ENCODE peak calls at places on chromosomes 2 and 18, in eight cellular contexts. One of them, this sample, is unnamed.

GRCh38 chr2:178804791-178805190 is 2.4 kb downstream of the TTN start:
- DNase-seq in glutamatergic neuron: no peak
- DNase-seq in T-helper 17 cell: no peak
- DNase-seq in GM12865: peak; percentile 18
- DNase-seq in NCI-H446 treated with DMSO at 0.1 percent for 48 hours: no peak
- DNase-seq in activated naive CD8-positive, alpha-beta T cell treated with anti-CD3 and anti-CD28 coated beads, Interleukin-2, amount 50 U/mL, for 24 hours: no peak
- DNase-seq in A172: peak; percentile 37
- DNase-seq in stimulated activated CD4-positive, alpha-beta T cell treated with anti-CD3 and anti-CD28 coated beads, Interleukin-1b, Interleukin-23, amount 100 ng/mL, for 4 hours: no peak
- DNase-seq in this sample: no peak

GRCh38 chr2:78127428-78127827 is 605.3 kb upstream of the LRRTM4 start:
- DNase-seq in glutamatergic neuron: no peak
- DNase-seq in T-helper 17 cell: no peak
- DNase-seq in GM12865: no peak
- DNase-seq in NCI-H446 treated with DMSO at 0.1 percent for 48 hours: no peak
- DNase-seq in activated naive CD8-positive, alpha-beta T cell treated with anti-CD3 and anti-CD28 coated beads, Interleukin-2, amount 50 U/mL, for 24 hours: no peak
- DNase-seq in A172: no peak
- DNase-seq in stimulated activated CD4-positive, alpha-beta T cell treated with anti-CD3 and anti-CD28 coated beads, Interleukin-1b, Interleukin-23, amount 100 ng/mL, for 4 hours: no peak
- DNase-seq in this sample: no peak

GRCh38 chr2:23566236-23567142 is 181.5 kb downstream of the KLHL29 start:
- DNase-seq in glutamatergic neuron: peak; percentile 62
- DNase-seq in T-helper 17 cell: no peak
- DNase-seq in GM12865: peak; percentile 25
- DNase-seq in NCI-H446 treated with DMSO at 0.1 percent for 48 hours: no peak
- DNase-seq in activated naive CD8-positive, alpha-beta T cell treated with anti-CD3 and anti-CD28 coated beads, Interleukin-2, amount 50 U/mL, for 24 hours: peak; percentile 31
- DNase-seq in A172: peak; percentile 32
- DNase-seq in stimulated activated CD4-positive, alpha-beta T cell treated with anti-CD3 and anti-CD28 coated beads, Interleukin-1b, Interleukin-23, amount 100 ng/mL, for 4 hours: no peak
- DNase-seq in this sample: no peak

GRCh38 chr2:113273031-113273551 is 5.6 kb downstream of the PAX8 start:
- DNase-seq in glutamatergic neuron: peak; percentile 38
- DNase-seq in T-helper 17 cell: no peak
- DNase-seq in GM12865: peak; percentile 26
- DNase-seq in NCI-H446 treated with DMSO at 0.1 percent for 48 hours: no peak
- DNase-seq in activated naive CD8-positive, alpha-beta T cell treated with anti-CD3 and anti-CD28 coated beads, Interleukin-2, amount 50 U/mL, for 24 hours: no peak
- DNase-seq in A172: no peak
- DNase-seq in stimulated activated CD4-positive, alpha-beta T cell treated with anti-CD3 and anti-CD28 coated beads, Interleukin-1b, Interleukin-23, amount 100 ng/mL, for 4 hours: no peak
- DNase-seq in this sample: no peak

GRCh38 chr2:96608459-96609455 is 29.4 kb downstream of the KANSL3 start:
- DNase-seq in glutamatergic neuron: no peak
- DNase-seq in T-helper 17 cell: no peak
- DNase-seq in GM12865: peak; percentile 7
- DNase-seq in NCI-H446 treated with DMSO at 0.1 percent for 48 hours: no peak
- DNase-seq in activated naive CD8-positive, alpha-beta T cell treated with anti-CD3 and anti-CD28 coated beads, Interleukin-2, amount 50 U/mL, for 24 hours: no peak
- DNase-seq in A172: peak; percentile 95
- DNase-seq in stimulated activated CD4-positive, alpha-beta T cell treated with anti-CD3 and anti-CD28 coated beads, Interleukin-1b, Interleukin-23, amount 100 ng/mL, for 4 hours: no peak
- DNase-seq in this sample: no peak

GRCh38 chr18:49723648-49724180 is 89.6 kb downstream of the ACAA2 start:
- DNase-seq in glutamatergic neuron: no peak
- DNase-seq in T-helper 17 cell: no peak
- DNase-seq in GM12865: peak; percentile 45
- DNase-seq in NCI-H446 treated with DMSO at 0.1 percent for 48 hours: no peak
- DNase-seq in activated naive CD8-positive, alpha-beta T cell treated with anti-CD3 and anti-CD28 coated beads, Interleukin-2, amount 50 U/mL, for 24 hours: peak; percentile 42
- DNase-seq in A172: peak; percentile 90
- DNase-seq in stimulated activated CD4-positive, alpha-beta T cell treated with anti-CD3 and anti-CD28 coated beads, Interleukin-1b, Interleukin-23, amount 100 ng/mL, for 4 hours: no peak
- DNase-seq in this sample: no peak

GRCh38 chr18:54466248-54467005 is 108.7 kb downstream of the C18orf54 start:
- DNase-seq in glutamatergic neuron: no peak
- DNase-seq in T-helper 17 cell: no peak
- DNase-seq in GM12865: peak; percentile 9
- DNase-seq in NCI-H446 treated with DMSO at 0.1 percent for 48 hours: no peak
- DNase-seq in activated naive CD8-positive, alpha-beta T cell treated with anti-CD3 and anti-CD28 coated beads, Interleukin-2, amount 50 U/mL, for 24 hours: no peak
- DNase-seq in A172: no peak
- DNase-seq in stimulated activated CD4-positive, alpha-beta T cell treated with anti-CD3 and anti-CD28 coated beads, Interleukin-1b, Interleukin-23, amount 100 ng/mL, for 4 hours: no peak
- DNase-seq in this sample: no peak

GRCh38 chr2:148130571-148130970 is 109.7 kb downstream of the MBD5 start:
- DNase-seq in glutamatergic neuron: no peak
- DNase-seq in T-helper 17 cell: no peak
- DNase-seq in GM12865: no peak
- DNase-seq in NCI-H446 treated with DMSO at 0.1 percent for 48 hours: no peak
- DNase-seq in activated naive CD8-positive, alpha-beta T cell treated with anti-CD3 and anti-CD28 coated beads, Interleukin-2, amount 50 U/mL, for 24 hours: no peak
- DNase-seq in A172: peak; percentile 10
- DNase-seq in stimulated activated CD4-positive, alpha-beta T cell treated with anti-CD3 and anti-CD28 coated beads, Interleukin-1b, Interleukin-23, amount 100 ng/mL, for 4 hours: no peak
- DNase-seq in this sample: no peak

GRCh38 chr18:58787750-58788149 is 76.9 kb upstream of the ZNF532 start:
- DNase-seq in glutamatergic neuron: no peak
- DNase-seq in T-helper 17 cell: no peak
- DNase-seq in GM12865: no peak
- DNase-seq in NCI-H446 treated with DMSO at 0.1 percent for 48 hours: no peak
- DNase-seq in activated naive CD8-positive, alpha-beta T cell treated with anti-CD3 and anti-CD28 coated beads, Interleukin-2, amount 50 U/mL, for 24 hours: no peak
- DNase-seq in A172: no peak
- DNase-seq in stimulated activated CD4-positive, alpha-beta T cell treated with anti-CD3 and anti-CD28 coated beads, Interleukin-1b, Interleukin-23, amount 100 ng/mL, for 4 hours: no peak
- DNase-seq in this sample: no peak

GRCh38 chr2:200252661-200253067 is 53.8 kb upstream of the SPATS2L start:
- DNase-seq in glutamatergic neuron: no peak
- DNase-seq in T-helper 17 cell: no peak
- DNase-seq in GM12865: no peak
- DNase-seq in NCI-H446 treated with DMSO at 0.1 percent for 48 hours: no peak
- DNase-seq in activated naive CD8-positive, alpha-beta T cell treated with anti-CD3 and anti-CD28 coated beads, Interleukin-2, amount 50 U/mL, for 24 hours: no peak
- DNase-seq in A172: no peak
- DNase-seq in stimulated activated CD4-positive, alpha-beta T cell treated with anti-CD3 and anti-CD28 coated beads, Interleukin-1b, Interleukin-23, amount 100 ng/mL, for 4 hours: no peak
- DNase-seq in this sample: no peak

GRCh38 chr2:199814084-199814844 is 36.7 kb downstream of the FTCDNL1 start:
- DNase-seq in glutamatergic neuron: no peak
- DNase-seq in T-helper 17 cell: no peak
- DNase-seq in GM12865: peak; percentile 2
- DNase-seq in NCI-H446 treated with DMSO at 0.1 percent for 48 hours: no peak
- DNase-seq in activated naive CD8-positive, alpha-beta T cell treated with anti-CD3 and anti-CD28 coated beads, Interleukin-2, amount 50 U/mL, for 24 hours: no peak
- DNase-seq in A172: no peak
- DNase-seq in stimulated activated CD4-positive, alpha-beta T cell treated with anti-CD3 and anti-CD28 coated beads, Interleukin-1b, Interleukin-23, amount 100 ng/mL, for 4 hours: no peak
- DNase-seq in this sample: no peak

GRCh38 chr2:216856666-216857065 is 3.2 kb downstream of the TNP1 start:
- DNase-seq in glutamatergic neuron: no peak
- DNase-seq in T-helper 17 cell: no peak
- DNase-seq in GM12865: no peak
- DNase-seq in NCI-H446 treated with DMSO at 0.1 percent for 48 hours: no peak
- DNase-seq in activated naive CD8-positive, alpha-beta T cell treated with anti-CD3 and anti-CD28 coated beads, Interleukin-2, amount 50 U/mL, for 24 hours: no peak
- DNase-seq in A172: no peak
- DNase-seq in stimulated activated CD4-positive, alpha-beta T cell treated with anti-CD3 and anti-CD28 coated beads, Interleukin-1b, Interleukin-23, amount 100 ng/mL, for 4 hours: no peak
- DNase-seq in this sample: no peak

GRCh38 chr18:23587220-23587642 is 925 bp upstream of the NPC1 start:
- DNase-seq in glutamatergic neuron: no peak
- DNase-seq in T-helper 17 cell: no peak
- DNase-seq in GM12865: peak; percentile 8
- DNase-seq in NCI-H446 treated with DMSO at 0.1 percent for 48 hours: no peak
- DNase-seq in activated naive CD8-positive, alpha-beta T cell treated with anti-CD3 and anti-CD28 coated beads, Interleukin-2, amount 50 U/mL, for 24 hours: no peak
- DNase-seq in A172: no peak
- DNase-seq in stimulated activated CD4-positive, alpha-beta T cell treated with anti-CD3 and anti-CD28 coated beads, Interleukin-1b, Interleukin-23, amount 100 ng/mL, for 4 hours: no peak
- DNase-seq in this sample: no peak

GRCh38 chr18:45255142-45255890 is 360.0 kb upstream of the SLC14A2 start:
- DNase-seq in glutamatergic neuron: no peak
- DNase-seq in T-helper 17 cell: no peak
- DNase-seq in GM12865: no peak
- DNase-seq in NCI-H446 treated with DMSO at 0.1 percent for 48 hours: no peak
- DNase-seq in activated naive CD8-positive, alpha-beta T cell treated with anti-CD3 and anti-CD28 coated beads, Interleukin-2, amount 50 U/mL, for 24 hours: no peak
- DNase-seq in A172: peak; percentile 71
- DNase-seq in stimulated activated CD4-positive, alpha-beta T cell treated with anti-CD3 and anti-CD28 coated beads, Interleukin-1b, Interleukin-23, amount 100 ng/mL, for 4 hours: no peak
- DNase-seq in this sample: no peak

GRCh38 chr2:40488101-40488598 is 36.3 kb upstream of the SLC8A1 start:
- DNase-seq in glutamatergic neuron: no peak
- DNase-seq in T-helper 17 cell: no peak
- DNase-seq in GM12865: no peak
- DNase-seq in NCI-H446 treated with DMSO at 0.1 percent for 48 hours: peak; percentile 2
- DNase-seq in activated naive CD8-positive, alpha-beta T cell treated with anti-CD3 and anti-CD28 coated beads, Interleukin-2, amount 50 U/mL, for 24 hours: no peak
- DNase-seq in A172: peak; percentile 47
- DNase-seq in stimulated activated CD4-positive, alpha-beta T cell treated with anti-CD3 and anti-CD28 coated beads, Interleukin-1b, Interleukin-23, amount 100 ng/mL, for 4 hours: no peak
- DNase-seq in this sample: no peak

GRCh38 chr2:217816396-217816869 is 186.4 kb downstream of the TNS1 start:
- DNase-seq in glutamatergic neuron: no peak
- DNase-seq in T-helper 17 cell: no peak
- DNase-seq in GM12865: no peak
- DNase-seq in NCI-H446 treated with DMSO at 0.1 percent for 48 hours: no peak
- DNase-seq in activated naive CD8-positive, alpha-beta T cell treated with anti-CD3 and anti-CD28 coated beads, Interleukin-2, amount 50 U/mL, for 24 hours: no peak
- DNase-seq in A172: peak; percentile 31
- DNase-seq in stimulated activated CD4-positive, alpha-beta T cell treated with anti-CD3 and anti-CD28 coated beads, Interleukin-1b, Interleukin-23, amount 100 ng/mL, for 4 hours: no peak
- DNase-seq in this sample: no peak

GRCh38 chr2:14524041-14524802 is 108.3 kb upstream of the LRATD1 start:
- DNase-seq in glutamatergic neuron: no peak
- DNase-seq in T-helper 17 cell: no peak
- DNase-seq in GM12865: no peak
- DNase-seq in NCI-H446 treated with DMSO at 0.1 percent for 48 hours: no peak
- DNase-seq in activated naive CD8-positive, alpha-beta T cell treated with anti-CD3 and anti-CD28 coated beads, Interleukin-2, amount 50 U/mL, for 24 hours: no peak
- DNase-seq in A172: peak; percentile 74
- DNase-seq in stimulated activated CD4-positive, alpha-beta T cell treated with anti-CD3 and anti-CD28 coated beads, Interleukin-1b, Interleukin-23, amount 100 ng/mL, for 4 hours: no peak
- DNase-seq in this sample: no peak

GRCh38 chr18:55234366-55235093 is 275.3 kb upstream of the CCDC68 start:
- DNase-seq in glutamatergic neuron: peak; percentile 80
- DNase-seq in T-helper 17 cell: peak; percentile 12
- DNase-seq in GM12865: peak; percentile 92
- DNase-seq in NCI-H446 treated with DMSO at 0.1 percent for 48 hours: peak; percentile 92
- DNase-seq in activated naive CD8-positive, alpha-beta T cell treated with anti-CD3 and anti-CD28 coated beads, Interleukin-2, amount 50 U/mL, for 24 hours: peak; percentile 59
- DNase-seq in A172: peak; percentile 59
- DNase-seq in stimulated activated CD4-positive, alpha-beta T cell treated with anti-CD3 and anti-CD28 coated beads, Interleukin-1b, Interleukin-23, amount 100 ng/mL, for 4 hours: peak; percentile 16
- DNase-seq in this sample: peak; percentile 51

GRCh38 chr2:37656512-37657423 is 14.7 kb downstream of the CDC42EP3 start:
- DNase-seq in glutamatergic neuron: no peak
- DNase-seq in T-helper 17 cell: no peak
- DNase-seq in GM12865: peak; percentile 57
- DNase-seq in NCI-H446 treated with DMSO at 0.1 percent for 48 hours: no peak
- DNase-seq in activated naive CD8-positive, alpha-beta T cell treated with anti-CD3 and anti-CD28 coated beads, Interleukin-2, amount 50 U/mL, for 24 hours: no peak
- DNase-seq in A172: no peak
- DNase-seq in stimulated activated CD4-positive, alpha-beta T cell treated with anti-CD3 and anti-CD28 coated beads, Interleukin-1b, Interleukin-23, amount 100 ng/mL, for 4 hours: no peak
- DNase-seq in this sample: no peak

GRCh38 chr18:70072678-70073077 is 125.0 kb upstream of the CD226 start:
- DNase-seq in glutamatergic neuron: no peak
- DNase-seq in T-helper 17 cell: no peak
- DNase-seq in GM12865: peak; percentile 27
- DNase-seq in NCI-H446 treated with DMSO at 0.1 percent for 48 hours: no peak
- DNase-seq in activated naive CD8-positive, alpha-beta T cell treated with anti-CD3 and anti-CD28 coated beads, Interleukin-2, amount 50 U/mL, for 24 hours: no peak
- DNase-seq in A172: no peak
- DNase-seq in stimulated activated CD4-positive, alpha-beta T cell treated with anti-CD3 and anti-CD28 coated beads, Interleukin-1b, Interleukin-23, amount 100 ng/mL, for 4 hours: no peak
- DNase-seq in this sample: no peak

GRCh38 chr2:105546623-105546964 is 147.7 kb upstream of the FHL2 start:
- DNase-seq in glutamatergic neuron: no peak
- DNase-seq in T-helper 17 cell: no peak
- DNase-seq in GM12865: no peak
- DNase-seq in NCI-H446 treated with DMSO at 0.1 percent for 48 hours: no peak
- DNase-seq in activated naive CD8-positive, alpha-beta T cell treated with anti-CD3 and anti-CD28 coated beads, Interleukin-2, amount 50 U/mL, for 24 hours: no peak
- DNase-seq in A172: no peak
- DNase-seq in stimulated activated CD4-positive, alpha-beta T cell treated with anti-CD3 and anti-CD28 coated beads, Interleukin-1b, Interleukin-23, amount 100 ng/mL, for 4 hours: no peak
- DNase-seq in this sample: no peak

GRCh38 chr2:109322111-109322510 is 193.1 kb downstream of the SH3RF3 start:
- DNase-seq in glutamatergic neuron: no peak
- DNase-seq in T-helper 17 cell: no peak
- DNase-seq in GM12865: no peak
- DNase-seq in NCI-H446 treated with DMSO at 0.1 percent for 48 hours: no peak
- DNase-seq in activated naive CD8-positive, alpha-beta T cell treated with anti-CD3 and anti-CD28 coated beads, Interleukin-2, amount 50 U/mL, for 24 hours: no peak
- DNase-seq in A172: peak; percentile 84
- DNase-seq in stimulated activated CD4-positive, alpha-beta T cell treated with anti-CD3 and anti-CD28 coated beads, Interleukin-1b, Interleukin-23, amount 100 ng/mL, for 4 hours: no peak
- DNase-seq in this sample: no peak

GRCh38 chr2:9336209-9336533 is 87.2 kb downstream of the ITGB1BP1 start:
- DNase-seq in glutamatergic neuron: no peak
- DNase-seq in T-helper 17 cell: no peak
- DNase-seq in GM12865: peak; percentile 54
- DNase-seq in NCI-H446 treated with DMSO at 0.1 percent for 48 hours: peak; percentile 62
- DNase-seq in activated naive CD8-positive, alpha-beta T cell treated with anti-CD3 and anti-CD28 coated beads, Interleukin-2, amount 50 U/mL, for 24 hours: peak; percentile 5
- DNase-seq in A172: no peak
- DNase-seq in stimulated activated CD4-positive, alpha-beta T cell treated with anti-CD3 and anti-CD28 coated beads, Interleukin-1b, Interleukin-23, amount 100 ng/mL, for 4 hours: no peak
- DNase-seq in this sample: no peak

GRCh38 chr2:120675460-120676130 is 60.1 kb upstream of the GLI2 start:
- DNase-seq in glutamatergic neuron: peak; percentile 82
- DNase-seq in T-helper 17 cell: no peak
- DNase-seq in GM12865: peak; percentile 43
- DNase-seq in NCI-H446 treated with DMSO at 0.1 percent for 48 hours: no peak
- DNase-seq in activated naive CD8-positive, alpha-beta T cell treated with anti-CD3 and anti-CD28 coated beads, Interleukin-2, amount 50 U/mL, for 24 hours: peak; percentile 51
- DNase-seq in A172: no peak
- DNase-seq in stimulated activated CD4-positive, alpha-beta T cell treated with anti-CD3 and anti-CD28 coated beads, Interleukin-1b, Interleukin-23, amount 100 ng/mL, for 4 hours: peak; percentile 35
- DNase-seq in this sample: no peak